ENCODE peak calls at places on chromosome 11, in six cellular contexts. B, T, U, D, R and F are unnamed samples.

GRCh38 chr11:110582728-110583432 is 129.4 kb downstream of the ARHGAP20 start:
- DNase-seq in B (no peak), T (no peak), U (no peak), D (no peak), R (peak; percentile 50), F (no peak)

GRCh38 chr11:19951558-19952083 is 208.7 kb downstream of the DBX1 start:
- DNase-seq in B (no peak), T (no peak), U (peak; percentile 35), D (peak; percentile 32), R (peak; percentile 70), F (no peak)

GRCh38 chr11:126878892-126879291 is 121.7 kb downstream of the KIRREL3 start:
- DNase-seq in B (no peak), T (no peak), U (no peak), D (no peak), R (no peak), F (no peak)

GRCh38 chr11:107876141-107876540 is 17.6 kb upstream of the SLC35F2 start:
- DNase-seq in B (no peak), T (no peak), U (no peak), D (no peak), R (no peak), F (no peak)

GRCh38 chr11:33542921-33543320 is 157.7 kb downstream of the C11orf91 start:
- DNase-seq in B (no peak), T (peak; percentile 54), U (peak; percentile 86), D (peak; percentile 22), R (peak; percentile 68), F (peak; percentile 77)

GRCh38 chr11:46918087-46918751 is at the start of gene LRP4:
- DNase-seq in B (no peak), T (no peak), U (peak; percentile 70), D (no peak), R (peak; percentile 46), F (no peak)

GRCh38 chr11:30586251-30587144 is at the start of gene MPPED2:
- DNase-seq in B (peak; percentile 73), T (no peak), U (peak; percentile 49), D (no peak), R (no peak), F (peak; percentile 55)

GRCh38 chr11:118841469-118842222 is 42.0 kb upstream of the CXCR5 start:
- DNase-seq in B (no peak), T (no peak), U (no peak), D (no peak), R (peak; percentile 29), F (no peak)

GRCh38 chr11:9530020-9530628 is 43.3 kb upstream of the WEE1 start:
- DNase-seq in B (no peak), T (no peak), U (no peak), D (no peak), R (no peak), F (no peak)

GRCh38 chr11:1402355-1402754 is 12.6 kb downstream of the BRSK2 start:
- DNase-seq in B (no peak), T (no peak), U (no peak), D (no peak), R (no peak), F (no peak)

GRCh38 chr11:62593434-62594044 is 2.2 kb upstream of the TUT1 start:
- DNase-seq in B (peak; percentile 88), T (peak; percentile 78), U (peak; percentile 77), D (no peak), R (peak; percentile 84), F (peak; percentile 85)

GRCh38 chr11:114080219-114080618 is 20.7 kb downstream of the ZBTB16 start:
- DNase-seq in B (no peak), T (no peak), U (no peak), D (no peak), R (peak; percentile 52), F (no peak)

GRCh38 chr11:87368876-87369480 is 331.2 kb downstream of the TMEM135 start:
- DNase-seq in B (no peak), T (no peak), U (no peak), D (no peak), R (no peak), F (no peak)

GRCh38 chr11:74208507-74208906 is 37.4 kb downstream of the PPME1 start:
- DNase-seq in B (no peak), T (no peak), U (no peak), D (no peak), R (no peak), F (no peak)

GRCh38 chr11:61111786-61112517 is 9.7 kb downstream of the CD5 start:
- DNase-seq in B (no peak), T (no peak), U (no peak), D (no peak), R (peak; percentile 51), F (no peak)

GRCh38 chr11:61602775-61603569 is 22.1 kb upstream of the SYT7 start:
- DNase-seq in B (peak; percentile 84), T (peak; percentile 65), U (no peak), D (peak; percentile 68), R (peak; percentile 68), F (peak; percentile 68)

GRCh38 chr11:117201516-117201866 is 2.3 kb downstream of the TAGLN start:
- DNase-seq in B (no peak), T (no peak), U (no peak), D (no peak), R (no peak), F (no peak)

GRCh38 chr11:124113890-124114289 is 1.4 kb upstream of the VWA5A start:
- DNase-seq in B (no peak), T (no peak), U (no peak), D (no peak), R (peak; percentile 88), F (peak; percentile 69)

GRCh38 chr11:14642873-14643696 is 519 bp upstream of the PDE3B start:
- DNase-seq in B (no peak), T (no peak), U (no peak), D (no peak), R (no peak), F (no peak)

GRCh38 chr11:63901660-63902059 is 15.3 kb downstream of the RCOR2 start:
- DNase-seq in B (no peak), T (no peak), U (no peak), D (no peak), R (no peak), F (no peak)

GRCh38 chr11:60680455-60681119 is 18.8 kb upstream of the MS4A8 start:
- DNase-seq in B (no peak), T (no peak), U (no peak), D (no peak), R (no peak), F (no peak)

GRCh38 chr11:112828433-112828832 is 132.8 kb upstream of the NCAM1 start:
- DNase-seq in B (no peak), T (no peak), U (no peak), D (no peak), R (no peak), F (no peak)

GRCh38 chr11:32385998-32386397 is 49.3 kb downstream of the WT1 start:
- DNase-seq in B (no peak), T (no peak), U (peak; percentile 61), D (peak; percentile 38), R (peak; percentile 25), F (peak; percentile 49)

GRCh38 chr11:94780432-94780831 is 12.3 kb downstream of the AMOTL1 start:
- DNase-seq in B (no peak), T (no peak), U (no peak), D (no peak), R (no peak), F (no peak)

GRCh38 chr11:65132988-65133700 is 1.2 kb downstream of the SYVN1 start:
- DNase-seq in B (peak; percentile 66), T (peak; percentile 79), U (peak; percentile 54), D (peak; percentile 64), R (peak; percentile 90), F (peak; percentile 89)

GRCh38 chr11:21427750-21428149 is 758.4 kb downstream of the NELL1 start:
- DNase-seq in B (no peak), T (no peak), U (no peak), D (no peak), R (no peak), F (no peak)

GRCh38 chr11:27194976-27195375 is 154.4 kb downstream of the BBOX1 start:
- DNase-seq in B (no peak), T (no peak), U (no peak), D (no peak), R (no peak), F (no peak)

GRCh38 chr11:93591247-93591898 is 48.2 kb upstream of the SMCO4 start:
- DNase-seq in B (no peak), T (no peak), U (no peak), D (peak; percentile 19), R (no peak), F (no peak)

GRCh38 chr11:61777234-61778090 is 14.9 kb downstream of the TMEM258 start:
- DNase-seq in B (no peak), T (no peak), U (no peak), D (no peak), R (no peak), F (peak; percentile 44)

GRCh38 chr11:119342023-119342300 is 1.3 kb upstream of the C1QTNF5 start:
- DNase-seq in B (no peak), T (no peak), U (no peak), D (no peak), R (no peak), F (no peak)

GRCh38 chr11:96614846-96615245 is 225.0 kb downstream of the JRKL start:
- DNase-seq in B (no peak), T (no peak), U (no peak), D (no peak), R (no peak), F (no peak)

GRCh38 chr11:3369366-3369765 is 9.6 kb downstream of the ZNF195 start:
- DNase-seq in B (no peak), T (no peak), U (no peak), D (no peak), R (no peak), F (no peak)
- H3K9me3 ChIP-seq in B (peaks cover 12% of the 10 kb centered on the region), T (peaks cover 6% of the 10 kb centered on the region), U (peaks cover 92% of the 10 kb centered on the region), D (no peaks in the 10 kb centered on the region), R (peaks cover 2% of the 10 kb centered on the region), F (peaks cover 37% of the 10 kb centered on the region)

GRCh38 chr11:50298182-50298988 is 265.7 kb downstream of the OR4C45 start:
- DNase-seq in B (no peak), T (no peak), U (no peak), D (no peak), R (no peak), F (no peak)
- H3K9me3 ChIP-seq in B (peaks cover 6% of the 10 kb centered on the region), T (peaks cover 28% of the 10 kb centered on the region), U (peaks cover 2% of the 10 kb centered on the region), D (no peaks in the 10 kb centered on the region), R (no peaks in the 10 kb centered on the region), F (peaks cover 68% of the 10 kb centered on the region)

GRCh38 chr11:127943152-127943551 is 644.2 kb downstream of the ETS1 start:
- DNase-seq in B (no peak), T (no peak), U (no peak), D (no peak), R (no peak), F (no peak)
- H3K9me3 ChIP-seq in B (no peaks in the 10 kb centered on the region), T (no peaks in the 10 kb centered on the region), U (no peaks in the 10 kb centered on the region), D (no peaks in the 10 kb centered on the region), R (no peaks in the 10 kb centered on the region), F (no peaks in the 10 kb centered on the region)

GRCh38 chr11:102436546-102436945 is 16.0 kb downstream of the TMEM123 start:
- DNase-seq in B (no peak), T (no peak), U (no peak), D (no peak), R (no peak), F (no peak)
- H3K9me3 ChIP-seq in B (no peaks in the 10 kb centered on the region), T (no peaks in the 10 kb centered on the region), U (peaks cover 15% of the 10 kb centered on the region), D (peaks cover 4% of the 10 kb centered on the region), R (no peaks in the 10 kb centered on the region), F (peaks cover 12% of the 10 kb centered on the region)

DNA sequence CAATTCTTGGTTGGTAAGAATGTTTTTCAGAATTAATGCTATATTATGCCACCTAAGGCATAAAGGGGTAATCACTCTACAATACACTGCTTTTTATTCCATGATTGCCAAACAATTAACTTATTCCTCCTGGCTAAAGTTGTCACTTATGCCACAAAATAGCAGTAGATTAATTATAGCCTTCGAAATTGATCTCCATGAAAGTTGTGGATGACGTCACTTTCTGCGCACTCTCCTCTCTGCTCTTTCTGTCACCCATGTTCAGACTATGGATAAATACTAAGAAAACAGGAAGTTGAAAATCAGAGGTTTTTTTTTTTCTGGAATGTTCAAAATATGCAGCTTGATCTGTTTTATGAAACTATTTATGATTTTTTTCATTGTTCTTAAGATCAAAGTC is 790.1 kb upstream of the CNTN5 start:
- DNase-seq in B (no peak), T (no peak), U (no peak), D (no peak), R (no peak), F (no peak)
- H3K9me3 ChIP-seq in B (no peaks in the 10 kb centered on the region), T (no peaks in the 10 kb centered on the region), U (no peaks in the 10 kb centered on the region), D (peaks cover 17% of the 10 kb centered on the region), R (no peaks in the 10 kb centered on the region), F (peaks cover 24% of the 10 kb centered on the region)